ENCODE peak calls at places on chromosomes 4 and X, in seven cellular contexts. F is activated naive CD4-positive, alpha-beta T cell; H is activated T-helper 9 cell treated with anti-CD3 and anti-CD28 coated beads, Interleukin-2, amount 50 U/mL, for 16 hours; J is A172; L is kidney tubule cell; S is A673; T is EH. A is an unnamed sample.

GRCh38 chr4:123250843-123251242 is 145.8 kb upstream of the SPRY1 start:
- DNase-seq in J (no peak), F (no peak), S (no peak), H (no peak), L (no peak), T (peak), A (peak)

GRCh38 chr4:125703443-125703842 is 388.7 kb downstream of the FAT4 start:
- DNase-seq in T (peak), L (peak), S (peak), H (no peak), J (peak), F (no peak), A (peak)

GRCh38 chr4:40303751-40304150 is 31.4 kb upstream of the CHRNA9 start:
- DNase-seq in L (no peak), T (no peak), H (no peak), F (no peak), J (no peak), S (no peak), A (no peak)

GRCh38 chrX:41452565-41452964 is 5.4 kb downstream of the NYX start:
- DNase-seq in S (no peak), J (no peak), H (no peak), T (peak), L (no peak), F (no peak), A (peak)

GRCh38 chrX:118189628-118190027 is 73.0 kb upstream of the KLHL13 start:
- DNase-seq in S (no peak), J (no peak), T (no peak), L (no peak), H (no peak), F (no peak), A (no peak)

GRCh38 chrX:77493677-77494553 is 46.7 kb downstream of the FGF16 start:
- DNase-seq in F (no peak), S (peak), T (peak), J (peak), L (peak), H (no peak), A (peak)

GRCh38 chr4:113505057-113505456 is 256.5 kb downstream of the CAMK2D start:
- DNase-seq in L (no peak), F (no peak), J (no peak), S (no peak), H (no peak), T (no peak), A (no peak)

GRCh38 chr4:99061048-99061447 is 27.5 kb downstream of the ADH5 start:
- DNase-seq in S (no peak), F (no peak), J (no peak), L (no peak), T (no peak), H (no peak), A (no peak)

GRCh38 chr4:112085156-112086035 is 59.9 kb upstream of the FAM241A start:
- DNase-seq in F (no peak), J (no peak), L (no peak), T (no peak), H (no peak), S (no peak), A (peak)

GRCh38 chr4:138865765-138866164 is 149.8 kb upstream of the NOCT start:
- DNase-seq in H (no peak), F (no peak), S (no peak), J (no peak), T (no peak), L (no peak), A (no peak)

GRCh38 chrX:13764765-13765164 is 30.2 kb downstream of the OFD1 start:
- DNase-seq in S (no peak), T (peak), H (no peak), F (no peak), L (no peak), J (peak), A (peak)

GRCh38 chrX:29470029-29470428 is 745.3 kb upstream of the MAGEB2 start:
- DNase-seq in S (peak), T (peak), J (no peak), L (no peak), H (no peak), F (no peak), A (peak)

GRCh38 chr4:107666134-107666533 is 53.9 kb downstream of the PAPSS1 start:
- DNase-seq in L (peak), H (no peak), S (peak), F (no peak), T (peak), J (no peak), A (peak)

GRCh38 chr4:107270614-107271013 is 234.5 kb upstream of the DKK2 start:
- DNase-seq in T (no peak), F (no peak), S (no peak), L (no peak), J (no peak), H (no peak), A (no peak)